ENCODE peak calls at places on chromosome 1, in ten cellular contexts. D is endothelial cell; O is activated CD8-positive, alpha-beta memory T cell treated with anti-CD3 and anti-CD28 coated beads for 4 hours; Y is astrocyte of the cerebellum; L is right cardiac atrium; H is activated T-cell treated with anti-CD3 and anti-CD28 coated beads, Interleukin-2, amount 50 U/mL, for 72 hours; M is uterus; E is astrocyte of the hippocampus; F is IMR-90; R is neural progenitor cell. W is an unnamed sample.

GRCh38 chr1:25220666-25221065 is 11.6 kb downstream of the SYF2 start:
- DNase-seq in D (no peak), O (no peak), Y (no peak), L (no peak), H (no peak), M (no peak), E (no peak), F (no peak), R (no peak), W (no peak)

GRCh38 chr1:153539395-153540093 is 1.2 kb downstream of the S100A5 start:
- DNase-seq in D (no peak), O (no peak), Y (no peak), L (no peak), H (no peak), M (no peak), E (no peak), F (no peak), R (no peak), W (no peak)

GRCh38 chr1:74728736-74729135 is 4.1 kb downstream of the CRYZ start:
- DNase-seq in D (no peak), O (no peak), Y (no peak), L (no peak), H (no peak), M (no peak), E (peak), F (peak), R (no peak), W (no peak)

GRCh38 chr1:33152685-33153432 is 29.0 kb downstream of the TRIM62 start:
- DNase-seq in D (no peak), O (no peak), Y (no peak), L (peak), H (no peak), M (peak), E (no peak), F (no peak), R (peak), W (no peak)

GRCh38 chr1:33140153-33141149 is 41.4 kb downstream of the TRIM62 start:
- DNase-seq in D (no peak), O (no peak), Y (no peak), L (no peak), H (no peak), M (no peak), E (peak), F (peak), R (peak), W (no peak)

GRCh38 chr1:85573348-85573747 is 7.2 kb upstream of the CCN1 start:
- DNase-seq in D (no peak), O (no peak), Y (no peak), L (no peak), H (no peak), M (no peak), E (peak), F (peak), R (no peak), W (no peak)

GRCh38 chr1:145977486-145978476 is 13.3 kb downstream of the POLR3GL start:
- DNase-seq in D (peak), O (peak), Y (peak), L (peak), H (peak), M (peak), E (peak), F (peak), R (peak), W (peak)

GRCh38 chr1:53971718-53972117 is 25.6 kb downstream of the LRRC42 start:
- DNase-seq in D (no peak), O (no peak), Y (peak), L (no peak), H (no peak), M (no peak), E (peak), F (peak), R (no peak), W (no peak)

GRCh38 chr1:173052681-173053196 is 2.0 kb upstream of the TNFSF18 start:
- DNase-seq in D (no peak), O (no peak), Y (no peak), L (no peak), H (no peak), M (no peak), E (peak), F (no peak), R (no peak), W (no peak)

GRCh38 chr1:202034149-202034682 is 23.8 kb downstream of the ELF3 start:
- DNase-seq in D (no peak), O (no peak), Y (no peak), L (no peak), H (no peak), M (no peak), E (no peak), F (no peak), R (no peak), W (no peak)

GRCh38 chr1:213095467-213095866 is 44.4 kb downstream of the RPS6KC1 start:
- DNase-seq in D (no peak), O (no peak), Y (no peak), L (no peak), H (no peak), M (no peak), E (no peak), F (peak), R (no peak), W (no peak)

GRCh38 chr1:12245116-12245515 is 15.3 kb downstream of the VPS13D start:
- DNase-seq in D (no peak), O (no peak), Y (no peak), L (no peak), H (no peak), M (no peak), E (no peak), F (no peak), R (no peak), W (no peak)

GRCh38 chr1:2143814-2144500 is 50.6 kb downstream of the FAAP20 start:
- DNase-seq in D (no peak), O (no peak), Y (no peak), L (peak), H (no peak), M (no peak), E (no peak), F (no peak), R (no peak), W (no peak)

GRCh38 chr1:2643414-2644077 is 10.7 kb upstream of the MMEL1 start:
- DNase-seq in D (no peak), O (no peak), Y (no peak), L (no peak), H (no peak), M (peak), E (no peak), F (no peak), R (no peak), W (no peak)

GRCh38 chr1:63480057-63480456 is 43.0 kb downstream of the ITGB3BP start:
- DNase-seq in D (no peak), O (no peak), Y (no peak), L (no peak), H (no peak), M (no peak), E (no peak), F (no peak), R (no peak), W (no peak)

GRCh38 chr1:239870194-239870593 is 221.5 kb upstream of the FMN2 start:
- DNase-seq in D (no peak), O (no peak), Y (no peak), L (no peak), H (no peak), M (no peak), E (no peak), F (no peak), R (no peak), W (no peak)

GRCh38 chr1:54284781-54285563 is 85.0 kb downstream of the MRPL37 start:
- DNase-seq in D (no peak), O (no peak), Y (no peak), L (no peak), H (peak), M (no peak), E (no peak), F (no peak), R (no peak), W (no peak)

GRCh38 chr1:150649441-150649840 is 20.0 kb upstream of the ENSA start:
- DNase-seq in D (no peak), O (no peak), Y (no peak), L (no peak), H (no peak), M (no peak), E (no peak), F (no peak), R (no peak), W (no peak)

GRCh38 chr1:226046240-226046639 is 16.3 kb upstream of the H3-3A start:
- DNase-seq in D (no peak), O (no peak), Y (peak), L (no peak), H (no peak), M (no peak), E (peak), F (peak), R (no peak), W (no peak)

GRCh38 chr1:69567847-69568434 is at the start of gene LRRC7:
- DNase-seq in D (peak), O (no peak), Y (no peak), L (peak), H (no peak), M (no peak), E (peak), F (no peak), R (peak), W (no peak)

GRCh38 chr1:225762444-225762843 is 15.2 kb upstream of the SRP9 start:
- DNase-seq in D (no peak), O (no peak), Y (no peak), L (no peak), H (no peak), M (no peak), E (peak), F (peak), R (no peak), W (no peak)

GRCh38 chr1:92951141-92951582 is 10.1 kb downstream of the DIPK1A start:
- DNase-seq in D (no peak), O (no peak), Y (no peak), L (no peak), H (no peak), M (no peak), E (peak), F (peak), R (no peak), W (no peak)

W was measured in activated T-helper 1 cell treated with Interleukin-2 at 50 U/mL for 16 hours.